ENCODE peak calls at places on chromosome 9, in five cellular contexts. One of them, this sample, is unnamed.

GRCh38 chr9:76466299-76466605 is 7.3 kb downstream of the GCNT1 start:
- DNase-seq in H9: no peak
- DNase-seq in trophoblast cell: no peak
- DNase-seq in H1: no peak
- DNase-seq in mesenchymal stem cell: no peak
- DNase-seq in this sample: no peak

GRCh38 chr9:13431137-13431536 is 151.6 kb upstream of the MPDZ start:
- DNase-seq in H9: peak
- DNase-seq in trophoblast cell: no peak
- DNase-seq in H1: no peak
- DNase-seq in mesenchymal stem cell: no peak
- DNase-seq in this sample: no peak

GRCh38 chr9:96621619-96622018 is 2.0 kb upstream of the CDC14B start:
- DNase-seq in H9: no peak
- DNase-seq in trophoblast cell: no peak
- DNase-seq in H1: no peak
- DNase-seq in mesenchymal stem cell: no peak
- DNase-seq in this sample: no peak

GRCh38 chr9:136943291-136944093 is 1.0 kb downstream of the FBXW5 start:
- DNase-seq in H9: no peak
- DNase-seq in trophoblast cell: no peak
- DNase-seq in H1: no peak
- DNase-seq in mesenchymal stem cell: no peak
- DNase-seq in this sample: no peak

GRCh38 chr9:74499770-74500583 is 2.8 kb downstream of the RORB start:
- DNase-seq in H9: peak
- DNase-seq in trophoblast cell: no peak
- DNase-seq in H1: no peak
- DNase-seq in mesenchymal stem cell: no peak
- DNase-seq in this sample: peak

GRCh38 chr9:134286513-134287245 is 39.6 kb upstream of the RXRA start:
- DNase-seq in H9: no peak
- DNase-seq in trophoblast cell: no peak
- DNase-seq in H1: no peak
- DNase-seq in mesenchymal stem cell: no peak
- DNase-seq in this sample: no peak

GRCh38 chr9:93324191-93324834 is 127.2 kb upstream of the FAM120A start:
- DNase-seq in H9: peak
- DNase-seq in trophoblast cell: no peak
- DNase-seq in H1: no peak
- DNase-seq in mesenchymal stem cell: no peak
- DNase-seq in this sample: no peak

GRCh38 chr9:14356376-14356775 is 42.4 kb upstream of the NFIB start:
- DNase-seq in H9: no peak
- DNase-seq in trophoblast cell: no peak
- DNase-seq in H1: no peak
- DNase-seq in mesenchymal stem cell: no peak
- DNase-seq in this sample: no peak

GRCh38 chr9:127972316-127972871 is 8.4 kb downstream of the EEIG1 start:
- DNase-seq in H9: peak
- DNase-seq in trophoblast cell: no peak
- DNase-seq in H1: no peak
- DNase-seq in mesenchymal stem cell: peak
- DNase-seq in this sample: no peak

GRCh38 chr9:19998153-19998552 is 209.3 kb upstream of the SLC24A2 start:
- DNase-seq in H9: no peak
- DNase-seq in trophoblast cell: no peak
- DNase-seq in H1: no peak
- DNase-seq in mesenchymal stem cell: no peak
- DNase-seq in this sample: no peak

GRCh38 chr9:31166516-31166915 is 1217.9 kb upstream of the ACO1 start:
- DNase-seq in H9: no peak
- DNase-seq in trophoblast cell: no peak
- DNase-seq in H1: no peak
- DNase-seq in mesenchymal stem cell: no peak
- DNase-seq in this sample: no peak
- H3K4me2 ChIP-seq in H9: no peak
- H3K4me2 ChIP-seq in trophoblast cell: no peak
- H3K4me2 ChIP-seq in H1: no peak
- H3K4me2 ChIP-seq in mesenchymal stem cell: no peak
- H3K4me2 ChIP-seq in this sample: no peak

DNA sequence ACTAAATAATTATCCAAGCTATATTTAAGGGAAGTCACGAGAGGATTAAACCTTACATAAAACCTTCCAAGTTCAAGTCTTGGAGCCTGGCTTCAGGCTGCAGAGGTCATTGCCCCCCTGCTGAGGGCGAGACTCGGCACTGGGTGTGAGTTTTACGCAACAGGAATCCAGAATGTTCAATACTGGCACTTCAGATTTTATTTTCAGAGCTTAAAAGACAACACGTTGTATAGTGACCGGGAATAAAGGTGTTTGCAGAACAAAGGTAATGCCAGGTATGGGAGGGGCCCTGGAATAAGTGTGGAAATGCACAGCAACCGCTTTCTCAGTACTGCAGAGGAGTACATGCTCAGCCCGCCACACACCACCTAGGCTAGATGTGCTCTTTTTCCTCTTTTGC is 207.0 kb downstream of the GAPVD1 start:
- DNase-seq in H9: no peak
- DNase-seq in trophoblast cell: no peak
- DNase-seq in H1: no peak
- DNase-seq in mesenchymal stem cell: no peak
- DNase-seq in this sample: no peak
- H2BK12ac ChIP-seq in H9: no peak
- H2BK12ac ChIP-seq in trophoblast cell: no peak
- H2BK12ac ChIP-seq in H1: no peak
- H2BK12ac ChIP-seq in mesenchymal stem cell: peak
- H2BK12ac ChIP-seq in this sample: no peak

GRCh38 chr9:78788101-78788500 is 491.2 kb downstream of the PSAT1 start:
- DNase-seq in H9: no peak
- DNase-seq in trophoblast cell: no peak
- DNase-seq in H1: no peak
- DNase-seq in mesenchymal stem cell: peak
- DNase-seq in this sample: no peak
- H3K4me2 ChIP-seq in H9: no peak
- H3K4me2 ChIP-seq in trophoblast cell: no peak
- H3K4me2 ChIP-seq in H1: no peak
- H3K4me2 ChIP-seq in mesenchymal stem cell: no peak
- H3K4me2 ChIP-seq in this sample: no peak

DNA sequence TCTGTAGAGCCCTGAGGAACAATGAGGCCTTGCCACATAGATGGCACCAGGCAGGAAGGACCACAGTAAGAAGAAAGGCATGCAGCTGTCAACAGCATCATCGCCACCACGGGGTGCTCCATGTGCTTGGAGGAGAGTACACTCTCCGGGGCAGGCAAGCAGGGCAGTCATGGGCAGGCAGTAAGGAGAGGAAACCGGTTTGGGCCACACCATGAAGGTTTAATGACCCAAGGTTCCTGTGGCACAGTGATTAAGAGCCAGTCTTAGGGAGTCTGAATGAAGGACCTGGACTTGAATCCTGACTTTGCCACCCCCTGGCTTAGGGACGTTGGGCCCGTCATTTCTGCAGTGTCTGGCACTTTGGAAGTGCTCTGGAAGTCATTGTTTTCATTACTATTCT is 80.6 kb upstream of the ZBTB43 start:
- DNase-seq in H9: no peak
- DNase-seq in trophoblast cell: no peak
- DNase-seq in H1: no peak
- DNase-seq in mesenchymal stem cell: no peak
- DNase-seq in this sample: no peak
- H2BK12ac ChIP-seq in H9: no peak
- H2BK12ac ChIP-seq in trophoblast cell: no peak
- H2BK12ac ChIP-seq in H1: no peak
- H2BK12ac ChIP-seq in mesenchymal stem cell: no peak
- H2BK12ac ChIP-seq in this sample: no peak

This sample was measured in neuronal stem cell.